ENCODE peak calls at places on chromosomes 4 and X, in eight cellular contexts. One of them, this sample, is unnamed.

GRCh38 chr4:17811078-17811603 is 362 bp downstream of the NCAPG start:
- DNase-seq in CD8-positive, alpha-beta memory T cell: no peak
- DNase-seq in activated CD4-positive, alpha-beta T cell treated with anti-CD3 and anti-CD28 coated beads, Interleukin-2, amount 50 U/mL, for 4 hours: no peak
- DNase-seq in cerebellar cortex: peak; percentile 8
- DNase-seq in right lobe of liver: no peak
- DNase-seq in stimulated activated CD4-positive, alpha-beta T cell treated with anti-CD3 and anti-CD28 coated beads, Interleukin-1b, Interleukin-23, amount 100 ng/mL, for 1 hour: no peak
- DNase-seq in iPS-NIHi11: no peak
- DNase-seq in dermis microvascular lymphatic vessel endothelial cell: no peak
- DNase-seq in this sample: no peak

GRCh38 chr4:681736-682451 is 7.1 kb downstream of the SLC49A3 start:
- DNase-seq in CD8-positive, alpha-beta memory T cell: no peak
- DNase-seq in activated CD4-positive, alpha-beta T cell treated with anti-CD3 and anti-CD28 coated beads, Interleukin-2, amount 50 U/mL, for 4 hours: no peak
- DNase-seq in cerebellar cortex: no peak
- DNase-seq in right lobe of liver: no peak
- DNase-seq in stimulated activated CD4-positive, alpha-beta T cell treated with anti-CD3 and anti-CD28 coated beads, Interleukin-1b, Interleukin-23, amount 100 ng/mL, for 1 hour: no peak
- DNase-seq in iPS-NIHi11: peak; percentile 84
- DNase-seq in dermis microvascular lymphatic vessel endothelial cell: no peak
- DNase-seq in this sample: no peak

GRCh38 chr4:8618421-8618820 is 25.9 kb downstream of the CPZ start:
- DNase-seq in CD8-positive, alpha-beta memory T cell: no peak
- DNase-seq in activated CD4-positive, alpha-beta T cell treated with anti-CD3 and anti-CD28 coated beads, Interleukin-2, amount 50 U/mL, for 4 hours: no peak
- DNase-seq in cerebellar cortex: no peak
- DNase-seq in right lobe of liver: no peak
- DNase-seq in stimulated activated CD4-positive, alpha-beta T cell treated with anti-CD3 and anti-CD28 coated beads, Interleukin-1b, Interleukin-23, amount 100 ng/mL, for 1 hour: no peak
- DNase-seq in iPS-NIHi11: no peak
- DNase-seq in dermis microvascular lymphatic vessel endothelial cell: no peak
- DNase-seq in this sample: no peak

GRCh38 chrX:9339603-9340569 is 125.0 kb upstream of the TBL1X start:
- DNase-seq in CD8-positive, alpha-beta memory T cell: peak; percentile 60
- DNase-seq in activated CD4-positive, alpha-beta T cell treated with anti-CD3 and anti-CD28 coated beads, Interleukin-2, amount 50 U/mL, for 4 hours: no peak
- DNase-seq in cerebellar cortex: peak; percentile 36
- DNase-seq in right lobe of liver: no peak
- DNase-seq in stimulated activated CD4-positive, alpha-beta T cell treated with anti-CD3 and anti-CD28 coated beads, Interleukin-1b, Interleukin-23, amount 100 ng/mL, for 1 hour: no peak
- DNase-seq in iPS-NIHi11: peak; percentile 14
- DNase-seq in dermis microvascular lymphatic vessel endothelial cell: no peak
- DNase-seq in this sample: no peak

GRCh38 chr4:53119685-53120084 is 246.2 kb downstream of the SCFD2 start:
- DNase-seq in CD8-positive, alpha-beta memory T cell: no peak
- DNase-seq in activated CD4-positive, alpha-beta T cell treated with anti-CD3 and anti-CD28 coated beads, Interleukin-2, amount 50 U/mL, for 4 hours: no peak
- DNase-seq in cerebellar cortex: no peak
- DNase-seq in right lobe of liver: no peak
- DNase-seq in stimulated activated CD4-positive, alpha-beta T cell treated with anti-CD3 and anti-CD28 coated beads, Interleukin-1b, Interleukin-23, amount 100 ng/mL, for 1 hour: no peak
- DNase-seq in iPS-NIHi11: peak; percentile 68
- DNase-seq in dermis microvascular lymphatic vessel endothelial cell: peak; percentile 26
- DNase-seq in this sample: no peak

GRCh38 chrX:152632445-152633097 is 5.1 kb upstream of the GABRQ start:
- DNase-seq in CD8-positive, alpha-beta memory T cell: no peak
- DNase-seq in activated CD4-positive, alpha-beta T cell treated with anti-CD3 and anti-CD28 coated beads, Interleukin-2, amount 50 U/mL, for 4 hours: peak; percentile 13
- DNase-seq in cerebellar cortex: peak; percentile 20
- DNase-seq in right lobe of liver: peak; percentile 47
- DNase-seq in stimulated activated CD4-positive, alpha-beta T cell treated with anti-CD3 and anti-CD28 coated beads, Interleukin-1b, Interleukin-23, amount 100 ng/mL, for 1 hour: no peak
- DNase-seq in iPS-NIHi11: peak; percentile 19
- DNase-seq in dermis microvascular lymphatic vessel endothelial cell: peak; percentile 32
- DNase-seq in this sample: no peak

GRCh38 chr4:40662962-40663604 is 33.4 kb upstream of the RBM47 start:
- DNase-seq in CD8-positive, alpha-beta memory T cell: no peak
- DNase-seq in activated CD4-positive, alpha-beta T cell treated with anti-CD3 and anti-CD28 coated beads, Interleukin-2, amount 50 U/mL, for 4 hours: no peak
- DNase-seq in cerebellar cortex: no peak
- DNase-seq in right lobe of liver: peak; percentile 72
- DNase-seq in stimulated activated CD4-positive, alpha-beta T cell treated with anti-CD3 and anti-CD28 coated beads, Interleukin-1b, Interleukin-23, amount 100 ng/mL, for 1 hour: no peak
- DNase-seq in iPS-NIHi11: no peak
- DNase-seq in dermis microvascular lymphatic vessel endothelial cell: peak; percentile 10
- DNase-seq in this sample: no peak

GRCh38 chrX:48540015-48540350 is 469 bp downstream of the TBC1D25 start:
- DNase-seq in CD8-positive, alpha-beta memory T cell: no peak
- DNase-seq in activated CD4-positive, alpha-beta T cell treated with anti-CD3 and anti-CD28 coated beads, Interleukin-2, amount 50 U/mL, for 4 hours: peak; percentile 49
- DNase-seq in cerebellar cortex: peak; percentile 55
- DNase-seq in right lobe of liver: no peak
- DNase-seq in stimulated activated CD4-positive, alpha-beta T cell treated with anti-CD3 and anti-CD28 coated beads, Interleukin-1b, Interleukin-23, amount 100 ng/mL, for 1 hour: peak; percentile 44
- DNase-seq in iPS-NIHi11: peak; percentile 59
- DNase-seq in dermis microvascular lymphatic vessel endothelial cell: peak; percentile 60
- DNase-seq in this sample: peak; percentile 51

GRCh38 chr4:39975488-39976089 is 2.1 kb downstream of the PDS5A start:
- DNase-seq in CD8-positive, alpha-beta memory T cell: no peak
- DNase-seq in activated CD4-positive, alpha-beta T cell treated with anti-CD3 and anti-CD28 coated beads, Interleukin-2, amount 50 U/mL, for 4 hours: no peak
- DNase-seq in cerebellar cortex: no peak
- DNase-seq in right lobe of liver: no peak
- DNase-seq in stimulated activated CD4-positive, alpha-beta T cell treated with anti-CD3 and anti-CD28 coated beads, Interleukin-1b, Interleukin-23, amount 100 ng/mL, for 1 hour: no peak
- DNase-seq in iPS-NIHi11: no peak
- DNase-seq in dermis microvascular lymphatic vessel endothelial cell: no peak
- DNase-seq in this sample: no peak

GRCh38 chrX:318068-318738 is 393 bp downstream of the GTPBP6 start:
- DNase-seq in CD8-positive, alpha-beta memory T cell: peak; percentile 98
- DNase-seq in activated CD4-positive, alpha-beta T cell treated with anti-CD3 and anti-CD28 coated beads, Interleukin-2, amount 50 U/mL, for 4 hours: peak; percentile 97
- DNase-seq in cerebellar cortex: peak; percentile 100
- DNase-seq in right lobe of liver: peak; percentile 98
- DNase-seq in stimulated activated CD4-positive, alpha-beta T cell treated with anti-CD3 and anti-CD28 coated beads, Interleukin-1b, Interleukin-23, amount 100 ng/mL, for 1 hour: peak; percentile 95
- DNase-seq in iPS-NIHi11: no peak
- DNase-seq in dermis microvascular lymphatic vessel endothelial cell: peak; percentile 100
- DNase-seq in this sample: peak; percentile 98

GRCh38 chr4:67687639-67688038 is 13.3 kb downstream of the UBA6 start:
- DNase-seq in CD8-positive, alpha-beta memory T cell: no peak
- DNase-seq in activated CD4-positive, alpha-beta T cell treated with anti-CD3 and anti-CD28 coated beads, Interleukin-2, amount 50 U/mL, for 4 hours: no peak
- DNase-seq in cerebellar cortex: no peak
- DNase-seq in right lobe of liver: no peak
- DNase-seq in stimulated activated CD4-positive, alpha-beta T cell treated with anti-CD3 and anti-CD28 coated beads, Interleukin-1b, Interleukin-23, amount 100 ng/mL, for 1 hour: no peak
- DNase-seq in iPS-NIHi11: no peak
- DNase-seq in dermis microvascular lymphatic vessel endothelial cell: no peak
- DNase-seq in this sample: no peak